ENCODE peak calls at places on chromosomes 16 and 17, in eight cellular contexts. One of them, this sample, is unnamed.

GRCh38 chr16:69476920-69477418 is 52.5 kb downstream of the CYB5B start:
- DNase-seq in EL: peak; percentile 96
- DNase-seq in ACHN: peak; percentile 95
- DNase-seq in OCI-LY7: no peak
- DNase-seq in ELF-1: no peak
- DNase-seq in BE2C: peak; percentile 32
- DNase-seq in suprapubic skin: no peak
- DNase-seq in stimulated activated CD4-positive, alpha-beta T cell treated with anti-CD3 and anti-CD28 coated beads, Interleukin-12 subunit alpha, Interleukin-12 subunit beta, amount 100 ng/mL, for 4 hours: no peak
- DNase-seq in this sample: peak; percentile 73

GRCh38 chr16:14289692-14290340 is 218.7 kb downstream of the MRTFB start:
- DNase-seq in EL: peak; percentile 29
- DNase-seq in ACHN: peak; percentile 63
- DNase-seq in OCI-LY7: peak; percentile 78
- DNase-seq in ELF-1: peak; percentile 68
- DNase-seq in BE2C: peak; percentile 57
- DNase-seq in suprapubic skin: no peak
- DNase-seq in stimulated activated CD4-positive, alpha-beta T cell treated with anti-CD3 and anti-CD28 coated beads, Interleukin-12 subunit alpha, Interleukin-12 subunit beta, amount 100 ng/mL, for 4 hours: no peak
- DNase-seq in this sample: peak; percentile 39

GRCh38 chr17:61291457-61292311 is 108.0 kb upstream of the TBX2 start:
- DNase-seq in EL: peak; percentile 45
- DNase-seq in ACHN: no peak
- DNase-seq in OCI-LY7: no peak
- DNase-seq in ELF-1: no peak
- DNase-seq in BE2C: no peak
- DNase-seq in suprapubic skin: no peak
- DNase-seq in stimulated activated CD4-positive, alpha-beta T cell treated with anti-CD3 and anti-CD28 coated beads, Interleukin-12 subunit alpha, Interleukin-12 subunit beta, amount 100 ng/mL, for 4 hours: no peak
- DNase-seq in this sample: no peak

GRCh38 chr16:4682616-4683254 is 10.6 kb upstream of the NUDT16L1 start:
- DNase-seq in EL: no peak
- DNase-seq in ACHN: peak; percentile 27
- DNase-seq in OCI-LY7: no peak
- DNase-seq in ELF-1: peak; percentile 85
- DNase-seq in BE2C: peak; percentile 73
- DNase-seq in suprapubic skin: no peak
- DNase-seq in stimulated activated CD4-positive, alpha-beta T cell treated with anti-CD3 and anti-CD28 coated beads, Interleukin-12 subunit alpha, Interleukin-12 subunit beta, amount 100 ng/mL, for 4 hours: no peak
- DNase-seq in this sample: peak; percentile 25

GRCh38 chr17:30230596-30231125 is 4.8 kb downstream of the SLC6A4 start:
- DNase-seq in EL: no peak
- DNase-seq in ACHN: no peak
- DNase-seq in OCI-LY7: no peak
- DNase-seq in ELF-1: no peak
- DNase-seq in BE2C: no peak
- DNase-seq in suprapubic skin: no peak
- DNase-seq in stimulated activated CD4-positive, alpha-beta T cell treated with anti-CD3 and anti-CD28 coated beads, Interleukin-12 subunit alpha, Interleukin-12 subunit beta, amount 100 ng/mL, for 4 hours: no peak
- DNase-seq in this sample: no peak

GRCh38 chr16:53053967-53054669 is 673 bp upstream of the CHD9 start:
- DNase-seq in EL: no peak
- DNase-seq in ACHN: peak; percentile 44
- DNase-seq in OCI-LY7: peak; percentile 57
- DNase-seq in ELF-1: no peak
- DNase-seq in BE2C: peak; percentile 24
- DNase-seq in suprapubic skin: no peak
- DNase-seq in stimulated activated CD4-positive, alpha-beta T cell treated with anti-CD3 and anti-CD28 coated beads, Interleukin-12 subunit alpha, Interleukin-12 subunit beta, amount 100 ng/mL, for 4 hours: no peak
- DNase-seq in this sample: no peak

GRCh38 chr17:83187782-83188311 is 108.4 kb downstream of the METRNL start:
- DNase-seq in EL: no peak
- DNase-seq in ACHN: no peak
- DNase-seq in OCI-LY7: no peak
- DNase-seq in ELF-1: no peak
- DNase-seq in BE2C: no peak
- DNase-seq in suprapubic skin: no peak
- DNase-seq in stimulated activated CD4-positive, alpha-beta T cell treated with anti-CD3 and anti-CD28 coated beads, Interleukin-12 subunit alpha, Interleukin-12 subunit beta, amount 100 ng/mL, for 4 hours: no peak
- DNase-seq in this sample: no peak

GRCh38 chr17:76385892-76386786 is 1.7 kb downstream of the SPHK1 start:
- DNase-seq in EL: peak; percentile 91
- DNase-seq in ACHN: peak; percentile 80
- DNase-seq in OCI-LY7: peak; percentile 89
- DNase-seq in ELF-1: peak; percentile 89
- DNase-seq in BE2C: peak; percentile 83
- DNase-seq in suprapubic skin: peak; percentile 91
- DNase-seq in stimulated activated CD4-positive, alpha-beta T cell treated with anti-CD3 and anti-CD28 coated beads, Interleukin-12 subunit alpha, Interleukin-12 subunit beta, amount 100 ng/mL, for 4 hours: peak; percentile 78
- DNase-seq in this sample: peak; percentile 83

This sample was measured in HT-29.